ENCODE peak calls at places on chromosomes 6 and 20, in seven cellular contexts. V is cerebellar cortex; C is activated naive CD8-positive, alpha-beta T cell treated with anti-CD3 and anti-CD28 coated beads, Interleukin-2, amount 50 U/mL, for 24 hours; B is immature natural killer cell; A is adrenal gland; K is LHCN-M2; N is H4. X is an unnamed sample.

GRCh38 chr6:26240157-26240980 is 124.6 kb upstream of the BTN3A2 start:
- DNase-seq in B (peak; percentile 79), C (peak; percentile 71), K (peak; percentile 41), N (no peak), A (peak; percentile 69), V (no peak), X (no peak)

GRCh38 chr6:56387621-56388413 is 140.4 kb upstream of the COL21A1 start:
- DNase-seq in B (no peak), K (no peak), C (no peak), N (no peak), V (no peak), A (peak; percentile 51), X (no peak)

GRCh38 chr20:57451759-57452661 is 60.8 kb downstream of the RBM38 start:
- DNase-seq in A (no peak), K (no peak), V (no peak), B (peak; percentile 28), C (peak; percentile 13), N (no peak), X (no peak)

GRCh38 chr6:17156966-17157365 is 55.1 kb downstream of the STMND1 start:
- DNase-seq in C (no peak), N (no peak), V (no peak), B (no peak), A (no peak), K (no peak), X (no peak)

GRCh38 chr6:12010635-12011275 is 1.4 kb upstream of the HIVEP1 start:
- DNase-seq in C (peak; percentile 51), B (no peak), A (peak; percentile 80), N (no peak), K (no peak), V (peak; percentile 74), X (no peak)

GRCh38 chr20:52974155-52974554 is 2.0 kb downstream of the TSHZ2 start:
- DNase-seq in A (peak; percentile 59), V (no peak), B (no peak), N (no peak), C (peak; percentile 10), K (no peak), X (no peak)

GRCh38 chr6:20454201-20454824 is 52.6 kb downstream of the E2F3 start:
- DNase-seq in K (no peak), N (no peak), B (peak; percentile 13), A (no peak), C (no peak), V (no peak), X (peak; percentile 61)

GRCh38 chr6:67541591-67541990 is 1093.5 kb upstream of the ADGRB3 start:
- DNase-seq in K (peak; percentile 37), A (no peak), C (no peak), N (no peak), B (no peak), V (no peak), X (no peak)

GRCh38 chr20:61118429-61119224 is 133.4 kb upstream of the CDH4 start:
- DNase-seq in C (no peak), V (no peak), B (no peak), A (no peak), N (peak; percentile 31), K (peak; percentile 45), X (no peak)

X was measured in NCI-H1048.